ENCODE peak calls at places on chromosomes 3 and 15, in four cellular contexts. A is substantia nigra, U is T-helper 2 cell, F is small intestine. R is an unnamed sample.

GRCh38 chr3:133937756-133938601 is 42.3 kb upstream of the RAB6B start:
- DNase-seq in A (no peak), F (no peak), U (no peak), R (no peak)

GRCh38 chr15:59309405-59309804 is 63.3 kb downstream of the MYO1E start:
- DNase-seq in F (no peak), U (no peak), A (no peak), R (no peak)

GRCh38 chr3:52289338-52289746 is 1.7 kb downstream of the GLYCTK start:
- DNase-seq in U (no peak), A (no peak), F (peak), R (no peak)

GRCh38 chr3:71859128-71859519 is 74.2 kb upstream of the PROK2 start:
- DNase-seq in F (peak), U (no peak), A (peak), R (no peak)

GRCh38 chr15:70046716-70047369 is 50.9 kb downstream of the TLE3 start:
- DNase-seq in U (no peak), F (no peak), A (no peak), R (no peak)

GRCh38 chr3:35184775-35185174 is 454.6 kb upstream of the ARPP21 start:
- DNase-seq in F (no peak), U (no peak), A (no peak), R (no peak)

GRCh38 chr3:80688814-80689213 is 921.0 kb upstream of the ROBO1 start:
- DNase-seq in A (no peak), U (no peak), F (peak), R (no peak)

GRCh38 chr3:192187485-192188051 is 539.8 kb downstream of the FGF12 start:
- DNase-seq in U (no peak), F (no peak), A (no peak), R (no peak)

GRCh38 chr3:101182734-101183133 is 137.6 kb downstream of the IMPG2 start:
- DNase-seq in U (no peak), F (no peak), A (no peak), R (no peak)

GRCh38 chr3:140736863-140737460 is 59.1 kb downstream of the TRIM42 start:
- DNase-seq in U (no peak), A (peak), F (peak), R (no peak)

GRCh38 chr3:71255498-71255897 is 328.0 kb downstream of the FOXP1 start:
- DNase-seq in U (no peak), A (no peak), F (no peak), R (no peak)

GRCh38 chr15:87871130-87871737 is 385.3 kb downstream of the NTRK3 start:
- DNase-seq in A (no peak), F (no peak), U (no peak), R (no peak)

GRCh38 chr3:28986922-28987321 is 293.9 kb upstream of the RBMS3 start:
- DNase-seq in F (no peak), U (no peak), A (no peak), R (no peak)

GRCh38 chr3:130731817-130732216 is 14.8 kb downstream of the PIK3R4 start:
- DNase-seq in U (no peak), A (no peak), F (no peak), R (no peak)

GRCh38 chr15:69075467-69075866 is 61.0 kb downstream of the NOX5 start:
- DNase-seq in F (no peak), U (no peak), A (no peak), R (no peak)

GRCh38 chr3:85709483-85709882 is 750.7 kb downstream of the CADM2 start:
- DNase-seq in F (no peak), A (no peak), U (no peak), R (no peak)

GRCh38 chr3:170714562-170715535 is 129.0 kb upstream of the SLC7A14 start:
- DNase-seq in F (no peak), U (no peak), A (no peak), R (no peak)

GRCh38 chr3:185319801-185320200 is 43.1 kb upstream of the MAP3K13 start:
- DNase-seq in F (no peak), U (no peak), A (no peak), R (no peak)

GRCh38 chr3:128572644-128573105 is 77.9 kb downstream of the RPN1 start:
- DNase-seq in A (no peak), U (peak), F (peak), R (no peak)

GRCh38 chr3:28232659-28233058 is 8.8 kb upstream of the CMC1 start:
- DNase-seq in U (no peak), A (no peak), F (no peak), R (no peak)

GRCh38 chr3:149377408-149378111 is at the start of gene TM4SF1:
- DNase-seq in A (no peak), U (no peak), F (peak), R (no peak)

GRCh38 chr3:153783106-153783505 is 338.1 kb upstream of the ARHGEF26 start:
- DNase-seq in F (no peak), U (no peak), A (no peak), R (no peak)

GRCh38 chr3:67655364-67656121 is 1.1 kb upstream of the SUCLG2 start:
- DNase-seq in F (peak), A (no peak), U (peak), R (peak)

GRCh38 chr3:37909067-37909911 is 47.6 kb downstream of the CTDSPL start:
- DNase-seq in F (peak), A (peak), U (no peak), R (no peak)

GRCh38 chr3:182484682-182485081 is 308.6 kb upstream of the ATP11B start:
- DNase-seq in U (no peak), A (no peak), F (no peak), R (no peak)

GRCh38 chr3:143737065-143737464 is 111.2 kb downstream of the SLC9A9 start:
- DNase-seq in A (no peak), F (no peak), U (no peak), R (no peak)

GRCh38 chr15:70242962-70243685 is 145.4 kb upstream of the TLE3 start:
- DNase-seq in A (no peak), U (no peak), F (no peak), R (no peak)

GRCh38 chr3:16177962-16178627 is 3.6 kb downstream of the GALNT15 start:
- DNase-seq in U (peak), F (peak), A (no peak), R (peak)

GRCh38 chr3:187361835-187362234 is 6.3 kb upstream of the RTP4 start:
- DNase-seq in A (no peak), U (no peak), F (no peak), R (no peak)

GRCh38 chr3:195260286-195260905 is 10.6 kb downstream of the XXYLT1 start:
- DNase-seq in U (no peak), F (peak), A (peak), R (no peak)

GRCh38 chr15:91857224-91857585 is 3.7 kb downstream of the SLCO3A1 start:
- DNase-seq in U (no peak), F (no peak), A (no peak), R (no peak)

GRCh38 chr3:51680196-51680595 is 9.1 kb downstream of the TEX264 start:
- DNase-seq in A (no peak), F (no peak), U (no peak), R (no peak)

GRCh38 chr15:80695099-80695910 is at the start of gene ABHD17C:
- DNase-seq in F (peak), U (no peak), A (peak), R (peak)

GRCh38 chr3:22012471-22012870 is 261.5 kb upstream of the ZNF385D start:
- DNase-seq in U (no peak), F (no peak), A (no peak), R (no peak)

GRCh38 chr15:101554115-101554915 is 64.8 kb upstream of the PCSK6 start:
- DNase-seq in A (no peak), F (no peak), U (no peak), R (no peak)

GRCh38 chr3:177251756-177252155 is 54.5 kb upstream of the TBL1XR1 start:
- DNase-seq in A (no peak), U (no peak), F (no peak), R (no peak)

GRCh38 chr15:66878761-66879160 is 176.7 kb downstream of the SMAD6 start:
- DNase-seq in U (no peak), A (no peak), F (no peak), R (no peak)

GRCh38 chr3:48064292-48064829 is 48.1 kb upstream of the MAP4 start:
- DNase-seq in A (no peak), F (no peak), U (no peak), R (no peak)

GRCh38 chr3:154244644-154245043 is 79.6 kb downstream of the DHX36 start:
- DNase-seq in A (no peak), U (no peak), F (no peak), R (no peak)

R was measured in T-helper 22 cell.